ENCODE peak calls at places on chromosome X, in eight cellular contexts. One of them, this sample, is unnamed.

GRCh38 chrX:23819385-23820234 is 36.6 kb downstream of the SAT1 start:
- DNase-seq in trophoblast cell: no peak
- DNase-seq in PC-3: no peak
- DNase-seq in GM23248: peak; percentile 12
- DNase-seq in OCI-LY7: no peak
- DNase-seq in mammary epithelial cell: no peak
- DNase-seq in fibroblast of lung: no peak
- DNase-seq in neuronal stem cell: no peak
- DNase-seq in this sample: peak; percentile 8

GRCh38 chrX:148504412-148504950 is 4.1 kb downstream of the AFF2 start:
- DNase-seq in trophoblast cell: no peak
- DNase-seq in PC-3: no peak
- DNase-seq in GM23248: no peak
- DNase-seq in OCI-LY7: no peak
- DNase-seq in mammary epithelial cell: no peak
- DNase-seq in fibroblast of lung: no peak
- DNase-seq in neuronal stem cell: peak; percentile 26
- DNase-seq in this sample: no peak

GRCh38 chrX:28889691-28890090 is 302.4 kb downstream of the IL1RAPL1 start:
- DNase-seq in trophoblast cell: no peak
- DNase-seq in PC-3: no peak
- DNase-seq in GM23248: no peak
- DNase-seq in OCI-LY7: no peak
- DNase-seq in mammary epithelial cell: no peak
- DNase-seq in fibroblast of lung: no peak
- DNase-seq in neuronal stem cell: no peak
- DNase-seq in this sample: no peak

GRCh38 chrX:13747836-13748235 is 13.3 kb downstream of the OFD1 start:
- DNase-seq in trophoblast cell: no peak
- DNase-seq in PC-3: peak; percentile 71
- DNase-seq in GM23248: peak; percentile 70
- DNase-seq in OCI-LY7: peak; percentile 46
- DNase-seq in mammary epithelial cell: peak; percentile 59
- DNase-seq in fibroblast of lung: peak; percentile 81
- DNase-seq in neuronal stem cell: no peak
- DNase-seq in this sample: peak; percentile 57

GRCh38 chrX:150507251-150507856 is 61.1 kb upstream of the MTM1 start:
- DNase-seq in trophoblast cell: no peak
- DNase-seq in PC-3: no peak
- DNase-seq in GM23248: peak; percentile 64
- DNase-seq in OCI-LY7: no peak
- DNase-seq in mammary epithelial cell: no peak
- DNase-seq in fibroblast of lung: no peak
- DNase-seq in neuronal stem cell: no peak
- DNase-seq in this sample: no peak

GRCh38 chrX:275476-275966 is 5.7 kb upstream of the PLCXD1 start:
- DNase-seq in trophoblast cell: no peak
- DNase-seq in PC-3: no peak
- DNase-seq in GM23248: no peak
- DNase-seq in OCI-LY7: no peak
- DNase-seq in mammary epithelial cell: no peak
- DNase-seq in fibroblast of lung: no peak
- DNase-seq in neuronal stem cell: no peak
- DNase-seq in this sample: peak; percentile 73

GRCh38 chrX:152637649-152638442 is at the start of gene GABRQ:
- DNase-seq in trophoblast cell: peak; percentile 1
- DNase-seq in PC-3: no peak
- DNase-seq in GM23248: peak; percentile 51
- DNase-seq in OCI-LY7: no peak
- DNase-seq in mammary epithelial cell: no peak
- DNase-seq in fibroblast of lung: peak; percentile 3
- DNase-seq in neuronal stem cell: peak; percentile 73
- DNase-seq in this sample: peak; percentile 72

GRCh38 chrX:40132751-40133150 is 35.0 kb upstream of the BCOR start:
- DNase-seq in trophoblast cell: no peak
- DNase-seq in PC-3: peak; percentile 80
- DNase-seq in GM23248: peak; percentile 89
- DNase-seq in OCI-LY7: no peak
- DNase-seq in mammary epithelial cell: peak; percentile 76
- DNase-seq in fibroblast of lung: peak; percentile 87
- DNase-seq in neuronal stem cell: no peak
- DNase-seq in this sample: peak; percentile 93

GRCh38 chrX:145292208-145292607 is 44.9 kb downstream of the SPANXN1 start:
- DNase-seq in trophoblast cell: no peak
- DNase-seq in PC-3: peak; percentile 22
- DNase-seq in GM23248: no peak
- DNase-seq in OCI-LY7: no peak
- DNase-seq in mammary epithelial cell: no peak
- DNase-seq in fibroblast of lung: no peak
- DNase-seq in neuronal stem cell: no peak
- DNase-seq in this sample: no peak

GRCh38 chrX:3377560-3377959 is 31.1 kb upstream of the MXRA5 start:
- DNase-seq in trophoblast cell: no peak
- DNase-seq in PC-3: no peak
- DNase-seq in GM23248: no peak
- DNase-seq in OCI-LY7: no peak
- DNase-seq in mammary epithelial cell: no peak
- DNase-seq in fibroblast of lung: no peak
- DNase-seq in neuronal stem cell: no peak
- DNase-seq in this sample: no peak

GRCh38 chrX:49186125-49187027 is at the start of gene PRICKLE3:
- DNase-seq in trophoblast cell: peak; percentile 71
- DNase-seq in PC-3: peak; percentile 79
- DNase-seq in GM23248: peak; percentile 77
- DNase-seq in OCI-LY7: peak; percentile 87
- DNase-seq in mammary epithelial cell: peak; percentile 60
- DNase-seq in fibroblast of lung: peak; percentile 57
- DNase-seq in neuronal stem cell: no peak
- DNase-seq in this sample: no peak

GRCh38 chrX:49187028-49187394 is 838 bp upstream of the PRICKLE3 start:
- DNase-seq in trophoblast cell: no peak
- DNase-seq in PC-3: no peak
- DNase-seq in GM23248: no peak
- DNase-seq in OCI-LY7: no peak
- DNase-seq in mammary epithelial cell: no peak
- DNase-seq in fibroblast of lung: no peak
- DNase-seq in neuronal stem cell: no peak
- DNase-seq in this sample: no peak

GRCh38 chrX:49183701-49184281 is 2.4 kb downstream of the PRICKLE3 start:
- DNase-seq in trophoblast cell: no peak
- DNase-seq in PC-3: no peak
- DNase-seq in GM23248: no peak
- DNase-seq in OCI-LY7: no peak
- DNase-seq in mammary epithelial cell: no peak
- DNase-seq in fibroblast of lung: no peak
- DNase-seq in neuronal stem cell: no peak
- DNase-seq in this sample: peak; percentile 49

GRCh38 chrX:49185062-49185394 is 1.1 kb downstream of the PRICKLE3 start:
- DNase-seq in trophoblast cell: no peak
- DNase-seq in PC-3: no peak
- DNase-seq in GM23248: peak; percentile 33
- DNase-seq in OCI-LY7: no peak
- DNase-seq in mammary epithelial cell: no peak
- DNase-seq in fibroblast of lung: no peak
- DNase-seq in neuronal stem cell: no peak
- DNase-seq in this sample: no peak

GRCh38 chrX:49184294-49185061 is 1.7 kb downstream of the PRICKLE3 start:
- DNase-seq in trophoblast cell: peak; percentile 74
- DNase-seq in PC-3: peak; percentile 96
- DNase-seq in GM23248: peak; percentile 92
- DNase-seq in OCI-LY7: peak; percentile 42
- DNase-seq in mammary epithelial cell: peak; percentile 92
- DNase-seq in fibroblast of lung: peak; percentile 89
- DNase-seq in neuronal stem cell: peak; percentile 87
- DNase-seq in this sample: peak; percentile 96
- H2AFZ ChIP-seq in trophoblast cell: no peak overlapping the region
- H2AFZ ChIP-seq in PC-3: peak overlapping the region; percentile 53
- H2AFZ ChIP-seq in GM23248: peak overlapping the region; percentile 45
- H2AFZ ChIP-seq in OCI-LY7: no peak overlapping the region
- H2AFZ ChIP-seq in mammary epithelial cell: no peak overlapping the region
- H2AFZ ChIP-seq in fibroblast of lung: no peak overlapping the region
- H2AFZ ChIP-seq in neuronal stem cell: peak overlapping the region; percentile 58
- H2AFZ ChIP-seq in this sample: no peak overlapping the region

GRCh38 chrX:46255066-46255465 is 290.2 kb downstream of the ZNF674 start:
- DNase-seq in trophoblast cell: no peak
- DNase-seq in PC-3: no peak
- DNase-seq in GM23248: peak; percentile 16
- DNase-seq in OCI-LY7: no peak
- DNase-seq in mammary epithelial cell: no peak
- DNase-seq in fibroblast of lung: no peak
- DNase-seq in neuronal stem cell: no peak
- DNase-seq in this sample: no peak

GRCh38 chrX:46256875-46257274 is 288.3 kb downstream of the ZNF674 start:
- DNase-seq in trophoblast cell: no peak
- DNase-seq in PC-3: no peak
- DNase-seq in GM23248: no peak
- DNase-seq in OCI-LY7: no peak
- DNase-seq in mammary epithelial cell: no peak
- DNase-seq in fibroblast of lung: no peak
- DNase-seq in neuronal stem cell: no peak
- DNase-seq in this sample: no peak

GRCh38 chrX:46260502-46260901 is 284.7 kb downstream of the ZNF674 start:
- DNase-seq in trophoblast cell: peak; percentile 9
- DNase-seq in PC-3: peak; percentile 95
- DNase-seq in GM23248: no peak
- DNase-seq in OCI-LY7: no peak
- DNase-seq in mammary epithelial cell: peak; percentile 97
- DNase-seq in fibroblast of lung: no peak
- DNase-seq in neuronal stem cell: no peak
- DNase-seq in this sample: no peak

GRCh38 chrX:46257451-46257879 is 287.8 kb downstream of the ZNF674 start:
- DNase-seq in trophoblast cell: no peak
- DNase-seq in PC-3: peak; percentile 69
- DNase-seq in GM23248: no peak
- DNase-seq in OCI-LY7: no peak
- DNase-seq in mammary epithelial cell: peak; percentile 82
- DNase-seq in fibroblast of lung: no peak
- DNase-seq in neuronal stem cell: no peak
- DNase-seq in this sample: no peak

DNA sequence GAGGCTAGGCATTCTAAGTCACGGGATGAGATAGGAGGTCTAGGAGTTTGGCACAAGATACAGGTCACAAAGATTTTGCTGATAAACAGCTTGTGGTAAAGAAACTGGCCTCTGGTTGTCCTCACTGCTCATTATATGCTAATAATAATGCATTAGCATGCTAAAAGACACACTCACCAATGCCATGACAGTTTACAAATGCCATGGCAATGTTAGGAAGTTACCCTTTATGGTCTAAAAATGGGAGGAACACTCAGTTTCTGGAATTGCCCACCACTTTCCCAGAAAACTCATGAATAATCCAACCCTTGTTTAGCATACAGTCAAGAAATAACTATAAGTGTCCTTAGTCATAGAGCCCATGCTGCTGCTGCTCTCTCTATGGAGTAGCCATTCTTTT is 286.9 kb downstream of the ZNF674 start:
- DNase-seq in trophoblast cell: no peak
- DNase-seq in PC-3: no peak
- DNase-seq in GM23248: no peak
- DNase-seq in OCI-LY7: no peak
- DNase-seq in mammary epithelial cell: no peak
- DNase-seq in fibroblast of lung: no peak
- DNase-seq in neuronal stem cell: no peak
- DNase-seq in this sample: no peak
- H3K27ac ChIP-seq in trophoblast cell: no peak overlapping the region
- H3K27ac ChIP-seq in PC-3: peak overlapping the region; percentile 66
- H3K27ac ChIP-seq in GM23248: no peak overlapping the region
- H3K27ac ChIP-seq in OCI-LY7: no peak overlapping the region
- H3K27ac ChIP-seq in mammary epithelial cell: no peak overlapping the region
- H3K27ac ChIP-seq in fibroblast of lung: no peak overlapping the region
- H3K27ac ChIP-seq in neuronal stem cell: no peak overlapping the region
- H3K27ac ChIP-seq in this sample: no peak overlapping the region

GRCh38 chrX:1488141-1488540 is 35.4 kb upstream of the ASMTL start:
- DNase-seq in trophoblast cell: no peak
- DNase-seq in PC-3: no peak
- DNase-seq in GM23248: no peak
- DNase-seq in OCI-LY7: no peak
- DNase-seq in mammary epithelial cell: no peak
- DNase-seq in fibroblast of lung: no peak
- DNase-seq in neuronal stem cell: no peak
- DNase-seq in this sample: no peak
- H2AFZ ChIP-seq in trophoblast cell: no peak overlapping the region
- H2AFZ ChIP-seq in PC-3: no peak overlapping the region
- H2AFZ ChIP-seq in GM23248: no peak overlapping the region
- H2AFZ ChIP-seq in OCI-LY7: no peak overlapping the region
- H2AFZ ChIP-seq in mammary epithelial cell: no peak overlapping the region
- H2AFZ ChIP-seq in fibroblast of lung: no peak overlapping the region
- H2AFZ ChIP-seq in neuronal stem cell: no peak overlapping the region
- H2AFZ ChIP-seq in this sample: no peak overlapping the region

GRCh38 chrX:42946544-42947223 is 168.7 kb upstream of the PPP1R2C start:
- DNase-seq in trophoblast cell: no peak
- DNase-seq in PC-3: no peak
- DNase-seq in GM23248: no peak
- DNase-seq in OCI-LY7: no peak
- DNase-seq in mammary epithelial cell: no peak
- DNase-seq in fibroblast of lung: no peak
- DNase-seq in neuronal stem cell: no peak
- DNase-seq in this sample: no peak

GRCh38 chrX:42948723-42949122 is 170.8 kb upstream of the PPP1R2C start:
- DNase-seq in trophoblast cell: no peak
- DNase-seq in PC-3: no peak
- DNase-seq in GM23248: no peak
- DNase-seq in OCI-LY7: no peak
- DNase-seq in mammary epithelial cell: no peak
- DNase-seq in fibroblast of lung: no peak
- DNase-seq in neuronal stem cell: no peak
- DNase-seq in this sample: no peak

GRCh38 chrX:42943051-42943450 is 165.1 kb upstream of the PPP1R2C start:
- DNase-seq in trophoblast cell: no peak
- DNase-seq in PC-3: no peak
- DNase-seq in GM23248: no peak
- DNase-seq in OCI-LY7: peak; percentile 57
- DNase-seq in mammary epithelial cell: no peak
- DNase-seq in fibroblast of lung: no peak
- DNase-seq in neuronal stem cell: no peak
- DNase-seq in this sample: no peak

GRCh38 chrX:42941671-42942070 is 163.7 kb upstream of the PPP1R2C start:
- DNase-seq in trophoblast cell: no peak
- DNase-seq in PC-3: no peak
- DNase-seq in GM23248: no peak
- DNase-seq in OCI-LY7: no peak
- DNase-seq in mammary epithelial cell: no peak
- DNase-seq in fibroblast of lung: no peak
- DNase-seq in neuronal stem cell: no peak
- DNase-seq in this sample: no peak

DNA sequence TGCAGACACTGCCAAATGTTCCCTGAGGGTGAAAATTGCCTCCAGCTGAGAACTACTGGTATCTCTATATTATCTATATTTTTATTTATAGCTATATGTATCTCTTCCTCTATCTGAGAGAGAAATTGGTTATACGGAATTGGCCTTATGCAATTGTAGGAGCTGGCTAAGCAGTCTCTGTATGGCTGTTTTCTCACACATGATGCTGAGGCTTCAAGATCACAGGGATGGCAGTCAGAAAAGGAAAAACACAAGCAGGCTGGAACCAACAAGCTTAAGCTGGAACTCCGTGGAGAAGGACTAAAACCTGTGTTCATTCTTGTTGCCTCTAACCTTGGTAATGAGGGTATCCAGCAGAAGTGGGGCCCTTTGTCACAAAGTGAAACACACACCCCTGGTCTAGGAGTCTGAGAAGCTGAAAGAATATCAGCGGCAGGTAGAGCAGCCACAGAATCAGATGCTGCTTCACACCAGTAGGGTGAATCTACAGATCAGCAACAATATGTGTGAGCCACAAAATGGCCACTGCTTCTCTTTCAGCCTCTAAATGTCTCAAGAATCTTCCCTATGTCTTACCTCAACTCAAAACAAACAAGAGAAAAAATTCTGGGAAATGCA is 166.5 kb upstream of the PPP1R2C start:
- DNase-seq in trophoblast cell: no peak
- DNase-seq in PC-3: no peak
- DNase-seq in GM23248: no peak
- DNase-seq in OCI-LY7: peak; percentile 31
- DNase-seq in mammary epithelial cell: no peak
- DNase-seq in fibroblast of lung: no peak
- DNase-seq in neuronal stem cell: no peak
- DNase-seq in this sample: no peak
- H3K27ac ChIP-seq in trophoblast cell: no peak overlapping the region
- H3K27ac ChIP-seq in PC-3: no peak overlapping the region
- H3K27ac ChIP-seq in GM23248: no peak overlapping the region
- H3K27ac ChIP-seq in OCI-LY7: peak overlapping the region; percentile 100
- H3K27ac ChIP-seq in mammary epithelial cell: no peak overlapping the region
- H3K27ac ChIP-seq in fibroblast of lung: no peak overlapping the region
- H3K27ac ChIP-seq in neuronal stem cell: no peak overlapping the region
- H3K27ac ChIP-seq in this sample: no peak overlapping the region